ENCODE peak calls at places on chromosomes 1 and 21, in eight cellular contexts. J is EL; U is Calu3; X is nucleus accumbens; N is activated CD8-positive, alpha-beta memory T cell treated with anti-CD3 and anti-CD28 coated beads for 48 hours; V is activated T-cell treated with anti-CD3 and anti-CD28 coated beads for 24 hours; E is NCI-H1092 treated with DMSO at 0.1 percent for 48 hours; Y is NCI-H1105 treated with DMSO at 0.1 percent for 48 hours. M is an unnamed sample.
A peak's percentile ranks its signal among the peaks of the same experiment; 100 is the strongest.

GRCh38 chr1:109718495-109718894 is 6.4 kb downstream of the GSTM5 start:
- DNase-seq in J (peak; percentile 35), E (peak; percentile 3), Y (no peak), V (no peak), N (no peak), X (no peak), U (peak; percentile 17), M (peak; percentile 46)

GRCh38 chr1:217048104-217048707 is 325.0 kb upstream of the ESRRG start:
- DNase-seq in U (peak; percentile 24), Y (no peak), J (peak; percentile 6), E (peak; percentile 4), X (no peak), V (no peak), N (no peak), M (no peak)

GRCh38 chr1:6801998-6802397 is 16.7 kb downstream of the CAMTA1 start:
- DNase-seq in N (no peak), Y (no peak), J (peak; percentile 63), U (no peak), E (no peak), V (no peak), X (no peak), M (no peak)

GRCh38 chr1:78385744-78386462 is 104.9 kb upstream of the PTGFR start:
- DNase-seq in N (no peak), V (no peak), E (no peak), X (no peak), Y (no peak), J (no peak), U (no peak), M (no peak)

GRCh38 chr21:38039841-38040240 is 123.6 kb upstream of the KCNJ6 start:
- DNase-seq in U (no peak), J (no peak), V (no peak), X (no peak), Y (no peak), E (no peak), N (no peak), M (no peak)

GRCh38 chr21:33940164-33940563 is 24.6 kb upstream of the ATP5PO start:
- DNase-seq in N (no peak), U (no peak), E (no peak), V (no peak), Y (no peak), X (no peak), J (no peak), M (peak; percentile 49)

GRCh38 chr1:111723091-111723806 is 15.9 kb downstream of the INKA2 start:
- DNase-seq in Y (no peak), N (no peak), E (no peak), U (no peak), X (no peak), J (no peak), V (no peak), M (no peak)

GRCh38 chr1:39087109-39087834 is 61.1 kb downstream of the NDUFS5 start:
- DNase-seq in U (no peak), J (peak; percentile 61), V (no peak), N (no peak), Y (no peak), X (no peak), E (no peak), M (no peak)

GRCh38 chr1:165376041-165376810 is 19.7 kb upstream of the LMX1A start:
- DNase-seq in U (peak; percentile 54), V (no peak), E (peak; percentile 71), J (peak; percentile 68), X (peak; percentile 52), N (no peak), Y (peak; percentile 71), M (peak; percentile 86)